ENCODE peak calls at places on chromosomes 1 and 21, in six cellular contexts. U is SJSA1, N is GM12865, C is fibroblast of pulmonary artery, I is left ventricle myocardium inferior, H is GM12864. R is an unnamed sample.

GRCh38 chr1:224929335-224930237 is at the start of gene DNAH14:
- DNase-seq in U (peak), N (peak), C (peak), I (peak), H (no peak), R (peak)

GRCh38 chr1:232868793-232869491 is 63.7 kb downstream of the MAP10 start:
- DNase-seq in U (peak), N (no peak), C (peak), I (no peak), H (no peak), R (peak)

GRCh38 chr1:51175278-51175677 is 60.8 kb upstream of the RNF11 start:
- DNase-seq in U (no peak), N (no peak), C (peak), I (no peak), H (no peak), R (peak)

GRCh38 chr1:6969106-6969505 is 183.9 kb downstream of the CAMTA1 start:
- DNase-seq in U (no peak), N (no peak), C (no peak), I (no peak), H (no peak), R (no peak)

GRCh38 chr1:228900099-228900965 is 165.1 kb downstream of the RHOU start:
- DNase-seq in U (no peak), N (no peak), C (peak), I (peak), H (no peak), R (no peak)

GRCh38 chr1:145849356-145850165 is 4.1 kb downstream of the NUDT17 start:
- DNase-seq in U (peak), N (no peak), C (peak), I (no peak), H (no peak), R (peak)

GRCh38 chr1:39410915-39411436 is 80.5 kb upstream of the BMP8A start:
- DNase-seq in U (peak), N (peak), C (peak), I (peak), H (no peak), R (peak)

GRCh38 chr1:202834771-202835547 is 24.2 kb downstream of the PCAT6 start:
- DNase-seq in U (no peak), N (no peak), C (no peak), I (no peak), H (no peak), R (no peak)

GRCh38 chr1:156851779-156852413 is 7.0 kb downstream of the INSRR start:
- DNase-seq in U (no peak), N (no peak), C (no peak), I (peak), H (no peak), R (no peak)

GRCh38 chr1:167821969-167822685 is 91.8 kb downstream of the ADCY10 start:
- DNase-seq in U (peak), N (no peak), C (peak), I (no peak), H (no peak), R (peak)

GRCh38 chr1:202192770-202193613 is 607 bp upstream of the LGR6 start:
- DNase-seq in U (peak), N (peak), C (peak), I (peak), H (no peak), R (peak)

GRCh38 chr21:34204481-34205439 is 131.4 kb downstream of the MRPS6 start:
- DNase-seq in U (no peak), N (no peak), C (no peak), I (no peak), H (no peak), R (no peak)

GRCh38 chr1:154999651-155000474 is 2.7 kb upstream of the ZBTB7B start:
- DNase-seq in U (no peak), N (peak), C (no peak), I (no peak), H (no peak), R (no peak)

GRCh38 chr1:201582261-201582951 is 43.5 kb downstream of the NAV1 start:
- DNase-seq in U (no peak), N (no peak), C (peak), I (no peak), H (no peak), R (peak)

GRCh38 chr21:39066829-39067785 is 116.1 kb downstream of the PSMG1 start:
- DNase-seq in U (no peak), N (no peak), C (no peak), I (no peak), H (no peak), R (peak)

GRCh38 chr1:21823206-21823979 is 11.3 kb downstream of the LDLRAD2 start:
- DNase-seq in U (no peak), N (no peak), C (no peak), I (no peak), H (no peak), R (no peak)

GRCh38 chr1:53321366-53321765 is 6.5 kb downstream of the LRP8 start:
- DNase-seq in U (no peak), N (peak), C (no peak), I (no peak), H (no peak), R (no peak)

GRCh38 chr1:3899776-3900149 is 309 bp downstream of the C1orf174 start:
- DNase-seq in U (no peak), N (peak), C (no peak), I (peak), H (no peak), R (no peak)

GRCh38 chr1:211579434-211580302 is 707 bp upstream of the SLC30A1 start:
- DNase-seq in U (peak), N (no peak), C (peak), I (peak), H (peak), R (no peak)

GRCh38 chr1:67675800-67676199 is 9.2 kb upstream of the GADD45A start:
- DNase-seq in U (no peak), N (peak), C (no peak), I (no peak), H (no peak), R (no peak)

GRCh38 chr1:208835082-208835467 is 590.9 kb upstream of the PLXNA2 start:
- DNase-seq in U (no peak), N (no peak), C (no peak), I (no peak), H (no peak), R (no peak)

GRCh38 chr1:184910005-184910404 is 64.3 kb downstream of the NIBAN1 start:
- DNase-seq in U (no peak), N (no peak), C (no peak), I (no peak), H (no peak), R (no peak)

GRCh38 chr1:14597343-14598006 is 1.0 kb upstream of the KAZN start:
- DNase-seq in U (no peak), N (no peak), C (no peak), I (no peak), H (no peak), R (peak)

GRCh38 chr1:77413541-77414335 is 131.9 kb downstream of the AK5 start:
- DNase-seq in U (no peak), N (peak), C (no peak), I (no peak), H (peak), R (no peak)
- H3K4me3 ChIP-seq in U (no peak), N (peak), C (no peak), I (no peak), H (peak), R (no peak)

GRCh38 chr1:247448107-247448778 is 9.7 kb downstream of the OR2B11 start:
- DNase-seq in U (no peak), N (peak), C (peak), I (peak), H (no peak), R (peak)
- H3K4me3 ChIP-seq in U (no peak), N (no peak), C (peak), I (peak), H (no peak), R (peak)

GRCh38 chr1:152109231-152109997 is 5.8 kb downstream of the TCHH start:
- DNase-seq in U (no peak), N (no peak), C (peak), I (no peak), H (no peak), R (peak)

GRCh38 chr1:152110365-152110859 is 4.8 kb downstream of the TCHH start:
- DNase-seq in U (peak), N (peak), C (peak), I (peak), H (no peak), R (peak)

GRCh38 chr1:152110860-152111514 is 4.3 kb downstream of the TCHH start:
- DNase-seq in U (peak), N (peak), C (peak), I (peak), H (no peak), R (peak)

GRCh38 chr1:152108899-152109222 is 6.4 kb downstream of the TCHH start:
- DNase-seq in U (no peak), N (no peak), C (no peak), I (no peak), H (no peak), R (no peak)

DNA sequence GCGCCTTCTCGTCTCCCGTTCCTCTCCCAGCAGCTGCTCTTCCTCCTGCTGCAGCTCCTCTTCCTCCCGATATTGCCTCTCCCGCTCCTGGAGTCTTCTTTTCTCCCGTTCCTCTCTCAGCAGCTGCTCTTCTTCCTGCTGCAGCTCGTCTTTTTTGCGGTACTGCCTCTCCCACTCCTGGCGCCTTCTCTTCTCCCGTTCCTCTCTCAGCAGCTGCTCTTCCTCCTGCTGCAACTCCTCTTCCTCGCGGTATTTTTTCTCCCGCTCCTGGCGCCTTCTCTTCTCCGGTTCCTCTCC is 5.3 kb downstream of the TCHH start:
- DNase-seq in U (no peak), N (no peak), C (peak), I (no peak), H (no peak), R (no peak)
- H3K4me3 ChIP-seq in U (no peak), N (peak), C (peak), I (peak), H (peak), R (peak)

DNA sequence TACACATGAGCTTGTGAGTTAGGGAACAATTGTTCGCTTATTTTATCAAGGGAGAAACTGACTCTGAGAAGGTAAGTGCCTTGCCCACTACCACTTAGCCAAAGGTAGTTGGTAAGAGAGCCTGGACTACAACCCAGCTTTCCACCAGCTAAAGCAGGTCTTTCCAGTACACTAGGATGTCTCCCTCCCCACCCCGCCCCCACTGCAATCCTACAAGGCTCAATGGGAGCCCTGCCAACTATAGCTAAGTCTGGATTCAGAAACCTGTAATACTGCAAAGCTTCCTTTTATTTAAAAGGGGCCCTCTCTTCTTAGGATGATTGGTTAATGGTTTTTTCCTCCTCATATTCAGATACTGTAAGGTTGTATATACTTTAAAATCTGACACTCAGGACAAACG is 102.0 kb upstream of the C8B start:
- DNase-seq in U (no peak), N (no peak), C (no peak), I (peak), H (no peak), R (no peak)
- H3K4me3 ChIP-seq in U (no peak), N (no peak), C (no peak), I (no peak), H (no peak), R (no peak)

DNA sequence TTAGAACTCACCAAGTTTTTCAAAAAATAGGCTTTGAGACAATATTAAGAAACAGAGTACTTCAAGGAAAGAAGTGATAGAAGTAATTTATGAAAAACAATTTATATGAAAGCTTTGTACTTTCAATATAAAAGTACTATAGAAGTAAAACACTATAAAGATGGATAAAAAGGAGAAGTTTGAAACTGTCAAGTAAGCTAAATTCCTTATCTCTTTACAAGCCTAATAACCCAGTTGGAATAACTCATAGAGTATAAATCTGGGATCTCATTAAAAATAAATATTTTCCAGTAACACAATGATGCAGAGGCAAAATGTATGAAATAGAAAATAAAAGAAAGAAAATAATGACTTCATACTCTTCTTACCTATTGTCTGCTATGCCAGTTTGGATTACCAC is 232.5 kb downstream of the PDE4B start:
- DNase-seq in U (no peak), N (no peak), C (no peak), I (no peak), H (no peak), R (no peak)
- H3K4me3 ChIP-seq in U (no peak), N (no peak), C (no peak), I (no peak), H (no peak), R (no peak)

GRCh38 chr1:86054396-86054795 is 102.2 kb downstream of the COL24A1 start:
- DNase-seq in U (no peak), N (no peak), C (no peak), I (no peak), H (no peak), R (no peak)

GRCh38 chr1:86052948-86053698 is 103.4 kb downstream of the COL24A1 start:
- DNase-seq in U (no peak), N (peak), C (no peak), I (no peak), H (peak), R (no peak)
- H3K4me3 ChIP-seq in U (no peak), N (no peak), C (no peak), I (no peak), H (no peak), R (no peak)

GRCh38 chr1:26237230-26237966 is 3.4 kb downstream of the CEP85 start:
- DNase-seq in U (peak), N (no peak), C (peak), I (no peak), H (no peak), R (peak)
- H3K4me3 ChIP-seq in U (no peak), N (no peak), C (no peak), I (peak), H (no peak), R (no peak)

GRCh38 chr1:169745015-169745861 is 11.4 kb upstream of the SELE start:
- DNase-seq in U (peak), N (no peak), C (peak), I (no peak), H (no peak), R (peak)

GRCh38 chr1:169739980-169740379 is 6.1 kb upstream of the SELE start:
- DNase-seq in U (peak), N (no peak), C (peak), I (no peak), H (no peak), R (peak)

GRCh38 chr1:169741666-169742394 is 8.0 kb upstream of the SELE start:
- DNase-seq in U (peak), N (no peak), C (peak), I (no peak), H (no peak), R (peak)
- H3K4me3 ChIP-seq in U (no peak), N (no peak), C (no peak), I (no peak), H (no peak), R (no peak)

R was measured in cardiac fibroblast.